ENCODE peak calls at places on chromosomes 3 and 15, in four cellular contexts. T, M, R and V are unnamed samples.
A peak's percentile ranks its signal among the peaks of the same experiment; 100 is the strongest.

GRCh38 chr15:24848050-24848449 is 106.7 kb upstream of the SNRPN start:
- DNase-seq in M (no peak), R (peak; percentile 9), T (no peak), V (peak; percentile 14)

GRCh38 chr15:73923488-73924164 is 2.6 kb upstream of the LOXL1 start:
- DNase-seq in R (no peak), T (no peak), M (no peak), V (no peak)

GRCh38 chr3:49283997-49284396 is 7.0 kb upstream of the C3orf62 start:
- DNase-seq in T (no peak), M (no peak), R (no peak), V (no peak)

GRCh38 chr15:99085413-99086326 is 19.2 kb upstream of the SYNM start:
- DNase-seq in R (no peak), T (no peak), M (no peak), V (no peak)

GRCh38 chr15:101401286-101401685 is 88.2 kb downstream of the PCSK6 start:
- DNase-seq in R (no peak), T (no peak), M (no peak), V (no peak)

GRCh38 chr15:75025548-75026260 is 2.3 kb downstream of the PPCDC start:
- DNase-seq in T (no peak), M (no peak), R (no peak), V (no peak)

GRCh38 chr15:80677041-80677440 is 18.1 kb upstream of the ABHD17C start:
- DNase-seq in R (no peak), M (no peak), T (no peak), V (no peak)

GRCh38 chr3:123394391-123395022 is 54.4 kb downstream of the ADCY5 start:
- DNase-seq in R (no peak), T (no peak), M (no peak), V (no peak)

GRCh38 chr3:143897558-143898305 is 49.5 kb upstream of the SLC9A9 start:
- DNase-seq in T (no peak), R (no peak), M (no peak), V (no peak)

GRCh38 chr15:88342666-88343065 is 86.1 kb upstream of the NTRK3 start:
- DNase-seq in M (no peak), T (no peak), R (no peak), V (no peak)

GRCh38 chr15:42511010-42511396 is 15.6 kb downstream of the SNAP23 start:
- DNase-seq in M (no peak), T (no peak), R (no peak), V (peak; percentile 55)
- TF ChIP-seq SPI1 in M (no peak), T (no peak), R (no peak), V (peak; percentile 77)

GRCh38 chr3:46862689-46863020 is 589 bp downstream of the MYL3 start:
- DNase-seq in M (no peak), T (no peak), R (no peak), V (no peak)

GRCh38 chr3:46865034-46865507 is 1.8 kb upstream of the MYL3 start:
- DNase-seq in R (no peak), T (no peak), M (no peak), V (peak; percentile 50)

GRCh38 chr3:46864051-46864881 is 1.0 kb upstream of the MYL3 start:
- DNase-seq in T (no peak), R (no peak), M (no peak), V (no peak)

GRCh38 chr3:46861996-46862688 is 1.1 kb downstream of the MYL3 start:
- DNase-seq in M (no peak), T (no peak), R (no peak), V (no peak)

GRCh38 chr3:46863261-46863782 is at the start of gene MYL3:
- DNase-seq in T (no peak), R (no peak), M (no peak), V (no peak)
- TF ChIP-seq SPI1 in T (no peak), R (no peak), M (no peak), V (no peak)

GRCh38 chr3:30512596-30512995 is 93.8 kb upstream of the TGFBR2 start:
- DNase-seq in T (no peak), R (no peak), M (no peak), V (no peak)
- TF ChIP-seq SPI1 in T (no peak), R (no peak), M (no peak), V (no peak)

DNA sequence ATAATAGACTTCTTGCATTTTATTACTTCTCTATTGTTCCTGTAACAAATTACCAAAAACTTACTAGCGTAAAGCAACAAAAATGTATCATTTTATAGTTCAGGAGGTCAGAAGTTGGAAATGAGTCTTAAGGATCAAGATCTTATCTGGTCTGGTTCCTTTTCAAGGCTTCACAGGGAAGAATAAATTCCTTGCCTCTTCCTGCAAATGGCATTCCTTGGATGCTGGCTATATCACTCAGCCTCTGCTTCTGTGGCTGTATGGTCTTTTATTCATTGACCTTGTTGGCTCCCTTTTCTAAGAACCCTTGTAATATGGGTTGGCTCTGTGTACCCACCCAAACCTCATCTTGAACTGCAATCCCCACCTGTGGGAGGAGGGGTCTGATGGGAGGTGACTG is 478.4 kb upstream of the THBS1 start:
- DNase-seq in R (no peak), M (no peak), T (no peak), V (no peak)
- TF ChIP-seq SPI1 in R (no peak), M (no peak), T (no peak), V (no peak)

GRCh38 chr3:147934316-147935188 is 525.4 kb downstream of the ZIC1 start:
- DNase-seq in R (no peak), T (no peak), M (no peak), V (no peak)
- TF ChIP-seq SPI1 in R (no peak), T (no peak), M (no peak), V (no peak)

GRCh38 chr15:36370735-36371115 is 208.7 kb upstream of the CDIN1 start:
- DNase-seq in T (no peak), R (no peak), M (no peak), V (no peak)

GRCh38 chr15:36370051-36370734 is 209.2 kb upstream of the CDIN1 start:
- DNase-seq in R (no peak), M (no peak), T (no peak), V (no peak)

GRCh38 chr15:36371509-36371908 is 207.9 kb upstream of the CDIN1 start:
- DNase-seq in M (no peak), T (no peak), R (no peak), V (no peak)

GRCh38 chr15:36372968-36373367 is 206.5 kb upstream of the CDIN1 start:
- DNase-seq in R (no peak), T (no peak), M (no peak), V (no peak)

DNA sequence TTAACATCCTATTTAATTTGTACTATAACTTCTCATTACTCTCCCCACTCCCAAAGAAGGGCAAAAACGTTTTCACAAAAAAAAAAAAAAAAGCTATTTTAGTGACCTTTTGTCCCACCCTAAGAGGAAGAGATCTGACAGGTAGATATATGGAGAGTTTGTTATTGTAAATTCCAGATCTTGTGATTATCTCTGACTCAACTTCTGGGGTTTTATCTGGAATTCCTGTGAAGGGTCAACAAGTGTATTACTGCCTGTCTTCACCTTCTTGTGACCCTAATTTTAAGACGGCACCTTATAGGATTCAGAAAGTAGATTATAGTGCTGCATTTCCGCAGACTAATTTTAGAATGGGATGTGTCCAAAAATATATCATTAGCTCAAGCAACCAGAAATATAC is 205.9 kb upstream of the CDIN1 start:
- DNase-seq in R (no peak), T (no peak), M (no peak), V (no peak)
- TF ChIP-seq SPI1 in R (no peak), T (no peak), M (no peak), V (no peak)